ENCODE peak calls at places on chromosomes 5 and 9, in five cellular contexts. E is germinal center, M is left cardiac atrium, Y is WTC11, S is Peyer's patch. P is an unnamed sample.

GRCh38 chr5:84032404-84032803 is 311.7 kb upstream of the HAPLN1 start:
- DNase-seq in E (no peak), M (no peak), Y (no peak), S (no peak), P (no peak)

GRCh38 chr5:113336975-113337374 is 97.8 kb downstream of the TSSK1B start:
- DNase-seq in E (no peak), M (peak), Y (peak), S (no peak), P (peak)

GRCh38 chr9:125405938-125406811 is 144.5 kb downstream of the GAPVD1 start:
- DNase-seq in E (no peak), M (no peak), Y (no peak), S (no peak), P (no peak)

GRCh38 chr5:148805323-148806290 is 20.8 kb upstream of the ADRB2 start:
- DNase-seq in E (peak), M (peak), Y (no peak), S (no peak), P (no peak)

GRCh38 chr9:103798620-103799019 is 295.5 kb upstream of the SMC2 start:
- DNase-seq in E (no peak), M (no peak), Y (no peak), S (no peak), P (no peak)

GRCh38 chr9:124522121-124523098 is 15.2 kb upstream of the NR5A1 start:
- DNase-seq in E (no peak), M (no peak), Y (peak), S (no peak), P (no peak)

GRCh38 chr5:109038209-109038840 is 290.6 kb downstream of the FER start:
- DNase-seq in E (no peak), M (no peak), Y (no peak), S (no peak), P (peak)

GRCh38 chr5:80654054-80654390 is 430 bp upstream of the MSH3 start:
- DNase-seq in E (peak), M (no peak), Y (no peak), S (peak), P (no peak)

GRCh38 chr5:32713396-32714381 is 2.6 kb downstream of the NPR3 start:
- DNase-seq in E (no peak), M (peak), Y (peak), S (no peak), P (peak)

GRCh38 chr5:180341595-180341994 is 11.5 kb downstream of the GFPT2 start:
- DNase-seq in E (no peak), M (no peak), Y (no peak), S (no peak), P (no peak)

GRCh38 chr5:97192580-97193421 is 9.8 kb upstream of the RIOK2 start:
- DNase-seq in E (no peak), M (no peak), Y (peak), S (no peak), P (no peak)

GRCh38 chr5:176713409-176713808 is 66.1 kb downstream of the TSPAN17 start:
- DNase-seq in E (no peak), M (no peak), Y (no peak), S (no peak), P (no peak)

GRCh38 chr5:3281346-3281745 is 314.3 kb upstream of the IRX1 start:
- DNase-seq in E (no peak), M (no peak), Y (no peak), S (no peak), P (no peak)

GRCh38 chr9:471320-471719 is 256.7 kb downstream of the DOCK8 start:
- DNase-seq in E (no peak), M (no peak), Y (no peak), S (no peak), P (no peak)

GRCh38 chr9:113556877-113557593 is 93.5 kb downstream of the RGS3 start:
- DNase-seq in E (no peak), M (no peak), Y (no peak), S (no peak), P (no peak)

GRCh38 chr9:98101868-98102273 is 17.2 kb downstream of the TRIM14 start:
- DNase-seq in E (peak), M (no peak), Y (no peak), S (peak), P (no peak)

GRCh38 chr5:111745075-111745474 is 11.9 kb downstream of the NREP start:
- DNase-seq in E (no peak), M (no peak), Y (no peak), S (no peak), P (no peak)

GRCh38 chr9:137321726-137322361 is 19.8 kb upstream of the NRARP start:
- DNase-seq in E (no peak), M (no peak), Y (no peak), S (no peak), P (no peak)

GRCh38 chr9:71632771-71633170 is 135.5 kb downstream of the CEMIP2 start:
- DNase-seq in E (no peak), M (no peak), Y (no peak), S (no peak), P (no peak)

GRCh38 chr5:124902097-124902821 is 155.8 kb upstream of the ZNF608 start:
- DNase-seq in E (peak), M (no peak), Y (no peak), S (no peak), P (peak)

GRCh38 chr9:137497921-137498719 is 39.0 kb upstream of the NSMF start:
- DNase-seq in E (no peak), M (no peak), Y (no peak), S (peak), P (no peak)

GRCh38 chr5:106085136-106085535 is 1585.6 kb downstream of the EFNA5 start:
- DNase-seq in E (no peak), M (no peak), Y (no peak), S (no peak), P (no peak)

GRCh38 chr5:176773408-176774035 is 36.8 kb upstream of the UNC5A start:
- DNase-seq in E (no peak), M (no peak), Y (no peak), S (no peak), P (no peak)

GRCh38 chr9:110115868-110116542 is 92.0 kb downstream of the C9orf152 start:
- DNase-seq in E (no peak), M (no peak), Y (no peak), S (no peak), P (no peak)

GRCh38 chr9:88653926-88654325 is 118.9 kb downstream of the NXNL2 start:
- DNase-seq in E (no peak), M (no peak), Y (no peak), S (no peak), P (peak)

GRCh38 chr5:173629628-173630027 is 13.2 kb upstream of the BOD1 start:
- DNase-seq in E (peak), M (no peak), Y (peak), S (no peak), P (no peak)

GRCh38 chr9:74874220-74874619 is 13.5 kb downstream of the TRPM6 start:
- DNase-seq in E (no peak), M (no peak), Y (no peak), S (no peak), P (no peak)

GRCh38 chr9:114925672-114926071 is 4.7 kb downstream of the TNFSF8 start:
- DNase-seq in E (no peak), M (no peak), Y (no peak), S (no peak), P (no peak)

P was measured in cardiac muscle cell.